ENCODE peak calls at places on chromosomes 13 and 19, in four cellular contexts. N, Q, G and X are unnamed samples.

GRCh38 chr13:91247768-91248167 is 99.7 kb upstream of the MIR17HG start:
- DNase-seq in Q (no peak), N (no peak), G (no peak), X (peak; percentile 7)

GRCh38 chr13:75368167-75368566 is 113.8 kb downstream of the TBC1D4 start:
- DNase-seq in Q (peak; percentile 58), G (no peak), N (no peak), X (no peak)

GRCh38 chr13:84417426-84417825 is 535.2 kb upstream of the SLITRK1 start:
- DNase-seq in G (no peak), Q (no peak), N (no peak), X (no peak)

GRCh38 chr19:40592170-40592569 is 9.0 kb upstream of the LTBP4 start:
- DNase-seq in G (no peak), Q (no peak), N (peak; percentile 24), X (peak; percentile 66)

GRCh38 chr19:29576761-29577661 is 29.1 kb upstream of the POP4 start:
- DNase-seq in Q (no peak), G (peak; percentile 6), N (no peak), X (no peak)

GRCh38 chr19:3710265-3710812 is 2.2 kb downstream of the TJP3 start:
- DNase-seq in N (peak; percentile 40), G (no peak), Q (no peak), X (no peak)

GRCh38 chr19:5934779-5935472 is 20.9 kb downstream of the CAPS start:
- DNase-seq in G (no peak), N (no peak), Q (no peak), X (peak; percentile 50)

GRCh38 chr13:73138967-73139491 is 80.2 kb downstream of the KLF5 start:
- DNase-seq in Q (no peak), N (no peak), G (no peak), X (no peak)

GRCh38 chr19:1172353-1173159 is 1.5 kb downstream of the SBNO2 start:
- DNase-seq in G (no peak), N (no peak), Q (no peak), X (no peak)

GRCh38 chr19:2603320-2603719 is 99.2 kb downstream of the GNG7 start:
- DNase-seq in N (no peak), G (no peak), Q (no peak), X (no peak)

GRCh38 chr13:60448907-60449510 is 52.0 kb downstream of the TDRD3 start:
- DNase-seq in N (peak; percentile 52), G (no peak), Q (no peak), X (peak; percentile 44)

GRCh38 chr19:4635763-4636135 is 3.6 kb upstream of the TNFAIP8L1 start:
- DNase-seq in Q (no peak), N (no peak), G (no peak), X (no peak)

GRCh38 chr13:29479716-29480492 is 115.6 kb downstream of the SLC7A1 start:
- DNase-seq in G (no peak), Q (no peak), N (no peak), X (no peak)

GRCh38 chr13:79481685-79482052 is 714 bp downstream of the NDFIP2 start:
- DNase-seq in N (no peak), Q (no peak), G (peak; percentile 39), X (no peak)